ENCODE peak calls at places on chromosomes 5 and 9, in ten cellular contexts. One of them, this sample, is unnamed.
A peak's percentile ranks its signal among the peaks of the same experiment; 100 is the strongest.

GRCh38 chr9:95504053-95504963 is 12.5 kb downstream of the PTCH1 start:
- DNase-seq in fibroblast of mammary gland: peak; percentile 86
- DNase-seq in HFF-Myc: no peak
- DNase-seq in choroid plexus epithelial cell: peak; percentile 35
- DNase-seq in tibial artery: peak; percentile 73
- DNase-seq in Caco-2: no peak
- DNase-seq in OCI-LY7: peak; percentile 69
- DNase-seq in glutamatergic neuron: peak; percentile 42
- DNase-seq in osteocyte: no peak
- DNase-seq in AG09319: no peak
- DNase-seq in this sample: no peak

GRCh38 chr5:138022912-138023311 is 10.0 kb downstream of the FAM13B start:
- DNase-seq in fibroblast of mammary gland: no peak
- DNase-seq in HFF-Myc: no peak
- DNase-seq in choroid plexus epithelial cell: no peak
- DNase-seq in tibial artery: no peak
- DNase-seq in Caco-2: peak; percentile 61
- DNase-seq in OCI-LY7: no peak
- DNase-seq in glutamatergic neuron: no peak
- DNase-seq in osteocyte: no peak
- DNase-seq in AG09319: no peak
- DNase-seq in this sample: no peak

GRCh38 chr9:80204054-80204453 is 632.3 kb downstream of the TLE4 start:
- DNase-seq in fibroblast of mammary gland: peak; percentile 11
- DNase-seq in HFF-Myc: no peak
- DNase-seq in choroid plexus epithelial cell: peak; percentile 34
- DNase-seq in tibial artery: no peak
- DNase-seq in Caco-2: no peak
- DNase-seq in OCI-LY7: no peak
- DNase-seq in glutamatergic neuron: no peak
- DNase-seq in osteocyte: no peak
- DNase-seq in AG09319: no peak
- DNase-seq in this sample: no peak

GRCh38 chr5:82274343-82275266 is 3.5 kb downstream of the RPS23 start:
- DNase-seq in fibroblast of mammary gland: peak; percentile 35
- DNase-seq in HFF-Myc: no peak
- DNase-seq in choroid plexus epithelial cell: no peak
- DNase-seq in tibial artery: no peak
- DNase-seq in Caco-2: peak; percentile 39
- DNase-seq in OCI-LY7: no peak
- DNase-seq in glutamatergic neuron: peak; percentile 31
- DNase-seq in osteocyte: no peak
- DNase-seq in AG09319: no peak
- DNase-seq in this sample: no peak

GRCh38 chr9:80218336-80218735 is 646.6 kb downstream of the TLE4 start:
- DNase-seq in fibroblast of mammary gland: no peak
- DNase-seq in HFF-Myc: no peak
- DNase-seq in choroid plexus epithelial cell: no peak
- DNase-seq in tibial artery: no peak
- DNase-seq in Caco-2: no peak
- DNase-seq in OCI-LY7: no peak
- DNase-seq in glutamatergic neuron: no peak
- DNase-seq in osteocyte: no peak
- DNase-seq in AG09319: no peak
- DNase-seq in this sample: no peak

GRCh38 chr5:126031989-126032716 is 391.1 kb upstream of the GRAMD2B start:
- DNase-seq in fibroblast of mammary gland: peak; percentile 79
- DNase-seq in HFF-Myc: peak; percentile 53
- DNase-seq in choroid plexus epithelial cell: peak; percentile 86
- DNase-seq in tibial artery: peak; percentile 81
- DNase-seq in Caco-2: no peak
- DNase-seq in OCI-LY7: no peak
- DNase-seq in glutamatergic neuron: no peak
- DNase-seq in osteocyte: no peak
- DNase-seq in AG09319: no peak
- DNase-seq in this sample: no peak

GRCh38 chr5:150774145-150774544 is 4.4 kb upstream of the SMIM3 start:
- DNase-seq in fibroblast of mammary gland: peak; percentile 95
- DNase-seq in HFF-Myc: no peak
- DNase-seq in choroid plexus epithelial cell: peak; percentile 71
- DNase-seq in tibial artery: no peak
- DNase-seq in Caco-2: no peak
- DNase-seq in OCI-LY7: no peak
- DNase-seq in glutamatergic neuron: no peak
- DNase-seq in osteocyte: no peak
- DNase-seq in AG09319: no peak
- DNase-seq in this sample: no peak

GRCh38 chr5:149761461-149761860 is 31.4 kb downstream of the PPARGC1B start:
- DNase-seq in fibroblast of mammary gland: no peak
- DNase-seq in HFF-Myc: no peak
- DNase-seq in choroid plexus epithelial cell: no peak
- DNase-seq in tibial artery: no peak
- DNase-seq in Caco-2: no peak
- DNase-seq in OCI-LY7: no peak
- DNase-seq in glutamatergic neuron: no peak
- DNase-seq in osteocyte: no peak
- DNase-seq in AG09319: no peak
- DNase-seq in this sample: no peak

GRCh38 chr9:9215050-9215449 is 1397.8 kb downstream of the PTPRD start:
- DNase-seq in fibroblast of mammary gland: no peak
- DNase-seq in HFF-Myc: no peak
- DNase-seq in choroid plexus epithelial cell: no peak
- DNase-seq in tibial artery: no peak
- DNase-seq in Caco-2: no peak
- DNase-seq in OCI-LY7: no peak
- DNase-seq in glutamatergic neuron: no peak
- DNase-seq in osteocyte: no peak
- DNase-seq in AG09319: no peak
- DNase-seq in this sample: no peak

GRCh38 chr9:95696701-95697100 is 178.8 kb upstream of the ERCC6L2 start:
- DNase-seq in fibroblast of mammary gland: no peak
- DNase-seq in HFF-Myc: no peak
- DNase-seq in choroid plexus epithelial cell: no peak
- DNase-seq in tibial artery: no peak
- DNase-seq in Caco-2: peak; percentile 47
- DNase-seq in OCI-LY7: no peak
- DNase-seq in glutamatergic neuron: no peak
- DNase-seq in osteocyte: no peak
- DNase-seq in AG09319: no peak
- DNase-seq in this sample: no peak

GRCh38 chr9:92048924-92049625 is 66.1 kb downstream of the SPTLC1 start:
- DNase-seq in fibroblast of mammary gland: no peak
- DNase-seq in HFF-Myc: peak; percentile 83
- DNase-seq in choroid plexus epithelial cell: peak; percentile 71
- DNase-seq in tibial artery: no peak
- DNase-seq in Caco-2: no peak
- DNase-seq in OCI-LY7: no peak
- DNase-seq in glutamatergic neuron: peak; percentile 39
- DNase-seq in osteocyte: no peak
- DNase-seq in AG09319: peak; percentile 31
- DNase-seq in this sample: no peak

GRCh38 chr5:95884021-95884333 is 61.5 kb upstream of the GLRX start:
- DNase-seq in fibroblast of mammary gland: peak; percentile 81
- DNase-seq in HFF-Myc: no peak
- DNase-seq in choroid plexus epithelial cell: peak; percentile 75
- DNase-seq in tibial artery: no peak
- DNase-seq in Caco-2: no peak
- DNase-seq in OCI-LY7: no peak
- DNase-seq in glutamatergic neuron: no peak
- DNase-seq in osteocyte: no peak
- DNase-seq in AG09319: peak; percentile 37
- DNase-seq in this sample: no peak

DNA sequence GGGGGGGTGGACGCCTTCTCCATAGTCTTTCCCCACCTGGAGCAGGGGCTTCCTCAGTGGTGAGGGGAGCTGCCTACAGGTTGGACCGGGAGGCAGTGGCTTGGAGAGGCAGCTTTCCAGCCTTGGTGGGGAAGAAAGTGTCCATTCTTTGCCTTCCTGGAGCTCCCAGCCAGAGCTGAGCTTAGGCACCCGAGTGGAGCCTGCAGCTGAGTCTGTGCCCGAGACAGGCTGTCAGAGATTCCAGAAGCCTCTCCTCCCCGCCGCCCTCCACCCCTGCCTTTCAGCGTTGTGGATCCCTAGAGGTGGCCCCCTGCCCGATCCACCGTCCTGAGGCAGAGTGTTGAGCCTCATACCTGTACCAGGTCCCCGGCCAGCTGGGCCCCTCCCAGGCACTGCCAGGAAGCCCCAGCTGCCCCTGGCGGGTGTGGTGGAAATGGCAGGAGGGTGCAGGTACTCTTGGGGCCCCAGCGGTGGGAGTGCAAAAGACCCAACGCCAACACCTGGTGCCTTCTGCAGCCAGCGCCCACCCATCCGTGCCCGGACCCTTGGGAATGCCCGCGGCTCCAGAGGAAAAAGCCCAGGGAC is 112.0 kb downstream of the RXRA start:
- DNase-seq in fibroblast of mammary gland: no peak
- DNase-seq in HFF-Myc: no peak
- DNase-seq in choroid plexus epithelial cell: no peak
- DNase-seq in tibial artery: no peak
- DNase-seq in Caco-2: no peak
- DNase-seq in OCI-LY7: peak; percentile 13
- DNase-seq in glutamatergic neuron: no peak
- DNase-seq in osteocyte: no peak
- DNase-seq in AG09319: no peak
- DNase-seq in this sample: no peak
- TF ChIP-seq CTCF in fibroblast of mammary gland: no peak
- TF ChIP-seq CTCF in HFF-Myc: no peak
- TF ChIP-seq CTCF in choroid plexus epithelial cell: no peak
- TF ChIP-seq CTCF in tibial artery: no peak
- TF ChIP-seq CTCF in Caco-2: no peak
- TF ChIP-seq CTCF in OCI-LY7: peak; percentile 14
- TF ChIP-seq CTCF in glutamatergic neuron: no peak
- TF ChIP-seq CTCF in osteocyte: no peak
- TF ChIP-seq CTCF in AG09319: no peak
- TF ChIP-seq CTCF in this sample: no peak

GRCh38 chr5:33379757-33380156 is 61.0 kb upstream of the TARS1 start:
- DNase-seq in fibroblast of mammary gland: peak; percentile 74
- DNase-seq in HFF-Myc: no peak
- DNase-seq in choroid plexus epithelial cell: peak; percentile 60
- DNase-seq in tibial artery: no peak
- DNase-seq in Caco-2: no peak
- DNase-seq in OCI-LY7: peak; percentile 67
- DNase-seq in glutamatergic neuron: no peak
- DNase-seq in osteocyte: no peak
- DNase-seq in AG09319: no peak
- DNase-seq in this sample: no peak
- TF ChIP-seq CTCF in fibroblast of mammary gland: peak; percentile 75
- TF ChIP-seq CTCF in HFF-Myc: peak; percentile 56
- TF ChIP-seq CTCF in choroid plexus epithelial cell: peak; percentile 76
- TF ChIP-seq CTCF in tibial artery: peak; percentile 32
- TF ChIP-seq CTCF in Caco-2: no peak
- TF ChIP-seq CTCF in OCI-LY7: peak; percentile 83
- TF ChIP-seq CTCF in glutamatergic neuron: peak; percentile 49
- TF ChIP-seq CTCF in osteocyte: peak; percentile 44
- TF ChIP-seq CTCF in AG09319: peak; percentile 45
- TF ChIP-seq CTCF in this sample: peak; percentile 74

GRCh38 chr5:153799466-153799865 is 239.2 kb downstream of the FAM114A2 start:
- DNase-seq in fibroblast of mammary gland: no peak
- DNase-seq in HFF-Myc: no peak
- DNase-seq in choroid plexus epithelial cell: no peak
- DNase-seq in tibial artery: no peak
- DNase-seq in Caco-2: no peak
- DNase-seq in OCI-LY7: no peak
- DNase-seq in glutamatergic neuron: no peak
- DNase-seq in osteocyte: no peak
- DNase-seq in AG09319: no peak
- DNase-seq in this sample: no peak
- TF ChIP-seq CTCF in fibroblast of mammary gland: no peak
- TF ChIP-seq CTCF in HFF-Myc: no peak
- TF ChIP-seq CTCF in choroid plexus epithelial cell: no peak
- TF ChIP-seq CTCF in tibial artery: no peak
- TF ChIP-seq CTCF in Caco-2: no peak
- TF ChIP-seq CTCF in OCI-LY7: no peak
- TF ChIP-seq CTCF in glutamatergic neuron: no peak
- TF ChIP-seq CTCF in osteocyte: no peak
- TF ChIP-seq CTCF in AG09319: no peak
- TF ChIP-seq CTCF in this sample: no peak

GRCh38 chr9:115267788-115268187 is 149.8 kb upstream of the TNC start:
- DNase-seq in fibroblast of mammary gland: peak; percentile 30
- DNase-seq in HFF-Myc: no peak
- DNase-seq in choroid plexus epithelial cell: peak; percentile 56
- DNase-seq in tibial artery: no peak
- DNase-seq in Caco-2: no peak
- DNase-seq in OCI-LY7: no peak
- DNase-seq in glutamatergic neuron: no peak
- DNase-seq in osteocyte: no peak
- DNase-seq in AG09319: no peak
- DNase-seq in this sample: no peak
- TF ChIP-seq CTCF in fibroblast of mammary gland: no peak
- TF ChIP-seq CTCF in HFF-Myc: no peak
- TF ChIP-seq CTCF in choroid plexus epithelial cell: no peak
- TF ChIP-seq CTCF in tibial artery: no peak
- TF ChIP-seq CTCF in Caco-2: no peak
- TF ChIP-seq CTCF in OCI-LY7: no peak
- TF ChIP-seq CTCF in glutamatergic neuron: no peak
- TF ChIP-seq CTCF in osteocyte: no peak
- TF ChIP-seq CTCF in AG09319: no peak
- TF ChIP-seq CTCF in this sample: no peak

DNA sequence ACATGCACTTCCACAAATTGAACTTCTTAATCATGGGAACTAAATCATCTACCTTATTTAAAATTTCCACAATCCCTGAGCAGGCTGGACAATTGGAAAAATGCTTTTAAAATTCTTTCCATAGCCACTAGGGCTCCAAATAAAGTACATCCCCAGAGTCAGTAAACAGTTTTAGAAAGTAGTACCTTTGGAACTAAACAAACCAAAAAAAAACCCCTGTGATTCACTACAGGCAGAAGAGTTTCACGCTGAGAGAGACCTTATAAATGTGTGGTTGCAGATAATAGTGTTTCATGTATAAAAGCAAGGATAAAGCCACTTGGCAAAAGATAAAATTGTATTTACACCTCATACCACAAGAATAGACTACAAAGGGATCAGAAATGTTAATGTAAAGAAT is 11.8 kb upstream of the HMGCR start:
- DNase-seq in fibroblast of mammary gland: no peak
- DNase-seq in HFF-Myc: no peak
- DNase-seq in choroid plexus epithelial cell: no peak
- DNase-seq in tibial artery: no peak
- DNase-seq in Caco-2: no peak
- DNase-seq in OCI-LY7: no peak
- DNase-seq in glutamatergic neuron: no peak
- DNase-seq in osteocyte: no peak
- DNase-seq in AG09319: no peak
- DNase-seq in this sample: no peak
- TF ChIP-seq CTCF in fibroblast of mammary gland: no peak
- TF ChIP-seq CTCF in HFF-Myc: no peak
- TF ChIP-seq CTCF in choroid plexus epithelial cell: no peak
- TF ChIP-seq CTCF in tibial artery: no peak
- TF ChIP-seq CTCF in Caco-2: no peak
- TF ChIP-seq CTCF in OCI-LY7: no peak
- TF ChIP-seq CTCF in glutamatergic neuron: no peak
- TF ChIP-seq CTCF in osteocyte: no peak
- TF ChIP-seq CTCF in AG09319: no peak
- TF ChIP-seq CTCF in this sample: peak; percentile 25

GRCh38 chr5:58122157-58122556 is 337.7 kb downstream of the PLK2 start:
- DNase-seq in fibroblast of mammary gland: no peak
- DNase-seq in HFF-Myc: no peak
- DNase-seq in choroid plexus epithelial cell: no peak
- DNase-seq in tibial artery: no peak
- DNase-seq in Caco-2: no peak
- DNase-seq in OCI-LY7: no peak
- DNase-seq in glutamatergic neuron: no peak
- DNase-seq in osteocyte: no peak
- DNase-seq in AG09319: no peak
- DNase-seq in this sample: no peak
- TF ChIP-seq CTCF in fibroblast of mammary gland: no peak
- TF ChIP-seq CTCF in HFF-Myc: no peak
- TF ChIP-seq CTCF in choroid plexus epithelial cell: no peak
- TF ChIP-seq CTCF in tibial artery: no peak
- TF ChIP-seq CTCF in Caco-2: no peak
- TF ChIP-seq CTCF in OCI-LY7: no peak
- TF ChIP-seq CTCF in glutamatergic neuron: no peak
- TF ChIP-seq CTCF in osteocyte: no peak
- TF ChIP-seq CTCF in AG09319: no peak
- TF ChIP-seq CTCF in this sample: no peak

This sample was measured in chondrocyte.